ENCODE peak calls at places on chromosomes 4 and X, in five cellular contexts. M, A, F, G and Y are unnamed samples.

GRCh38 chrX:87140800-87141483 is 376.7 kb upstream of the KLHL4 start:
- DNase-seq in M (no peak), A (no peak), F (no peak), G (no peak), Y (no peak)

GRCh38 chr4:158581161-158581560 is 59.5 kb downstream of the RXFP1 start:
- DNase-seq in M (no peak), A (no peak), F (no peak), G (no peak), Y (no peak)

GRCh38 chrX:79325263-79325958 is 41.7 kb downstream of the ITM2A start:
- DNase-seq in M (no peak), A (peak; percentile 48), F (no peak), G (no peak), Y (no peak)

GRCh38 chr4:87275311-87275710 is 47.4 kb downstream of the HSD17B13 start:
- DNase-seq in M (no peak), A (no peak), F (no peak), G (no peak), Y (no peak)

GRCh38 chr4:3607690-3608514 is 75.7 kb upstream of the LRPAP1 start:
- DNase-seq in M (no peak), A (no peak), F (no peak), G (no peak), Y (no peak)

GRCh38 chr4:15234101-15234500 is 193.7 kb upstream of the C1QTNF7 start:
- DNase-seq in M (peak; percentile 96), A (no peak), F (no peak), G (no peak), Y (no peak)

GRCh38 chr4:53895137-53895536 is 169.3 kb downstream of the CHIC2 start:
- DNase-seq in M (no peak), A (no peak), F (no peak), G (no peak), Y (no peak)

GRCh38 chr4:18938343-18939109 is 917.0 kb upstream of the LCORL start:
- DNase-seq in M (no peak), A (no peak), F (no peak), G (no peak), Y (no peak)

GRCh38 chr4:46931981-46932380 is 22.9 kb upstream of the COX7B2 start:
- DNase-seq in M (peak; percentile 65), A (peak; percentile 47), F (peak; percentile 50), G (no peak), Y (peak; percentile 35)

DNA sequence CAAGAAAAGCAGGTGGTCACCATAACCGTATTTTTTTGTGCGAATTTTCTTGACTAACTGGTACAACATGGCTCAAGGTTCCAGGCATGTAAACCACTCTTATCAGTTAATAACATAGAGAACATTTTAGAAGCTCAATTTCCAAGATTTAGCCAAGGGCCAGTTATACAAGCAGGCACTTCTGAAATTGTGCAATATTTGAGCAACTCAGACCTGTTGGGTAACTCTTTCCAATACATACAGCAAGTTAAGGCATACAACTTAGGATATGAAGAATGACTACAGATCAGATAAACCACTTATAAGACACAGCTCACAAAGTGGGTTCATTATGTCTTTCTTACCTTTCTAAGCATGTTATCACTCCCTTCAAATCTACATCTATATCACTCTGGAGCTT is 43.9 kb downstream of the ZNF280C start:
- DNase-seq in M (peak; percentile 21), A (no peak), F (peak; percentile 90), G (no peak), Y (no peak)
- H2BK12ac ChIP-seq in M (no peak overlapping the region), A (no peak overlapping the region), F (no peak overlapping the region), G (no peak overlapping the region), Y (no peak overlapping the region)

GRCh38 chr4:646460-646859 is 21.1 kb downstream of the PDE6B start:
- DNase-seq in M (no peak), A (no peak), F (no peak), G (no peak), Y (no peak)
- H2BK12ac ChIP-seq in M (no peak overlapping the region), A (no peak overlapping the region), F (no peak overlapping the region), G (no peak overlapping the region), Y (no peak overlapping the region)

DNA sequence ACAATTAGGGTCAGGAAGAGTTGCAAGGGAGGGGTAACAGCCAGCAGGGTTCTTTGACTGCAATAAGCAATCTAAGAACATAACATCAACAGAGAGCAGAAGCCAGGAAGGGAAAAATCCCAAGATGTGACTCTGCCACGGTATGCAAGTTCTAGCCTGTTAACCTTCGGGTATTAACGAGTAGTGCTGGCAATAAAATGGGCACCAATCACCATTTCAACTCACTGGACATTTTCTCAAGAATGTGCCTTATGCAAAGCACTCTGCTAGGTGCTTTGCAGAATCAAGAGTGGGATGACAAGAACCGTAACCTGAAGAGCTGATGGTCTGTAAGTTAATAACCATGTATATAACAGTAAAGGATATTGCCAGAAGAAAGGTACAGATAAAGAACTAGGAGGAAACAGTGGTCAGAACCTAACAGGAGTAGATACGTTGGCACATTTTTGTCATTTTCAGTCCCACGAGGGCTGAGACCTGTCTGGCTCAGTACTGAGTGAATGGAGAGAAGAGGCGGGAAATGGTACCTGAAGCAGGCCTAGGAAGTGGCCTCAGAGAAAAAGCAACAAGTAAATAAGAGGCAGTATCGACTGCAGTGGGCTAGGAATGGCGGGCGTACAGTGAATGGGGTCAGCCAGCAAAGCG is 2.7 kb downstream of the ELOVL6 start:
- DNase-seq in M (peak; percentile 49), A (no peak), F (no peak), G (no peak), Y (no peak)
- H2BK12ac ChIP-seq in M (peak overlapping the region; percentile 86), A (peak overlapping the region; percentile 42), F (peak overlapping the region; percentile 6), G (peak overlapping the region; percentile 78), Y (no peak overlapping the region)

GRCh38 chr4:185270037-185270436 is 60.6 kb downstream of the SNX25 start:
- DNase-seq in M (no peak), A (no peak), F (no peak), G (no peak), Y (no peak)
- H2BK12ac ChIP-seq in M (no peak overlapping the region), A (no peak overlapping the region), F (no peak overlapping the region), G (no peak overlapping the region), Y (no peak overlapping the region)

GRCh38 chrX:47658684-47659515 is at the start of gene UXT:
- DNase-seq in M (peak; percentile 95), A (peak; percentile 96), F (peak; percentile 83), G (peak; percentile 85), Y (peak; percentile 87)

GRCh38 chrX:47662144-47662657 is 3.2 kb upstream of the UXT start:
- DNase-seq in M (peak; percentile 96), A (no peak), F (peak; percentile 87), G (no peak), Y (no peak)

GRCh38 chrX:47661539-47661938 is 2.6 kb upstream of the UXT start:
- DNase-seq in M (no peak), A (no peak), F (no peak), G (no peak), Y (no peak)

GRCh38 chrX:47658301-47658683 is 688 bp downstream of the UXT start:
- DNase-seq in M (no peak), A (no peak), F (no peak), G (no peak), Y (no peak)
- H2BK12ac ChIP-seq in M (no peak overlapping the region), A (no peak overlapping the region), F (no peak overlapping the region), G (no peak overlapping the region), Y (no peak overlapping the region)

GRCh38 chr4:36349904-36350554 is 68.6 kb downstream of the DTHD1 start:
- DNase-seq in M (no peak), A (no peak), F (no peak), G (no peak), Y (no peak)
- H2BK12ac ChIP-seq in M (no peak overlapping the region), A (no peak overlapping the region), F (no peak overlapping the region), G (no peak overlapping the region), Y (no peak overlapping the region)

GRCh38 chrX:77785400-77785745 is 643 bp downstream of the ATRX start:
- DNase-seq in M (peak; percentile 35), A (peak; percentile 32), F (peak; percentile 1), G (no peak), Y (peak; percentile 17)
- H2BK12ac ChIP-seq in M (no peak overlapping the region), A (no peak overlapping the region), F (no peak overlapping the region), G (no peak overlapping the region), Y (no peak overlapping the region)

DNA sequence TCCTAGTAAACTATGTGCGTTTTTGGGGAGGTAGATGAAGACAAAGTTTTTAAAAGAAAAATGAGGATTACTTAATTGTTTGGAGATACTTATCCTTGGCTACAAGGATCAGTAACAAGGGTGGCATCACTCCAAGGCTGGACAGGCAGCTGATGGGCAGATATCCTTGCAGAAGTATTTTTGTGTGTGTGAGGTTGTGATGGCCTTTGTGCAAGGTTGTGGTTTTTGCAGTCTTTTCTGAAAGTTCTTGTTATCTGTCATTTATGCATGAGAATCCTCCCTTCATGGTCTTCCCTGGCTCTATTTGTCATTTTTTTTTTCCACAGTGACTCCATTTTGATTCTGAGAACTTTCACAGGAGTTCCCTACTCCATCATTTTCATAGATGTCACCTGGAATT is 96.0 kb upstream of the C1GALT1C1 start:
- DNase-seq in M (no peak), A (no peak), F (no peak), G (no peak), Y (no peak)
- H2BK12ac ChIP-seq in M (no peak overlapping the region), A (no peak overlapping the region), F (no peak overlapping the region), G (no peak overlapping the region), Y (no peak overlapping the region)